ENCODE peak calls at places on chromosomes 11 and 22, in six cellular contexts. D is foreskin fibroblast, P is MM.1S, M is IMR-90, G is cardiac muscle cell, S is astrocyte of the spinal cord. A is an unnamed sample.

GRCh38 chr11:27420722-27421572 is 51.6 kb downstream of the LGR4 start:
- DNase-seq in P (no peak), M (no peak), D (no peak), S (no peak), G (no peak), A (no peak)

GRCh38 chr11:57315491-57315890 is 9.3 kb downstream of the TNKS1BP1 start:
- DNase-seq in S (peak; percentile 61), M (peak; percentile 61), D (no peak), G (no peak), P (no peak), A (no peak)

GRCh38 chr22:24141586-24141985 is 39.7 kb upstream of the SUSD2 start:
- DNase-seq in S (peak; percentile 9), M (peak; percentile 63), G (no peak), P (peak; percentile 88), D (peak; percentile 82), A (no peak)

GRCh38 chr11:22666700-22667439 is 459 bp downstream of the GAS2 start:
- DNase-seq in G (peak; percentile 76), M (no peak), S (peak; percentile 27), D (peak; percentile 17), P (peak; percentile 48), A (no peak)

GRCh38 chr22:39818050-39818449 is 75.5 kb downstream of the ENTHD1 start:
- DNase-seq in M (peak; percentile 50), G (no peak), D (peak; percentile 61), P (no peak), S (peak; percentile 59), A (no peak)

GRCh38 chr11:65163684-65164083 is 6.3 kb upstream of the SPDYC start:
- DNase-seq in D (no peak), G (no peak), P (no peak), M (no peak), S (no peak), A (no peak)

GRCh38 chr22:43848366-43849171 is 13.7 kb downstream of the SULT4A1 start:
- DNase-seq in D (peak; percentile 62), S (peak; percentile 27), P (no peak), M (peak; percentile 52), G (peak; percentile 72), A (no peak)

GRCh38 chr11:102647430-102647829 is 22.3 kb upstream of the MMP20 start:
- DNase-seq in S (no peak), G (no peak), P (no peak), M (peak; percentile 6), D (peak; percentile 65), A (no peak)

GRCh38 chr11:78061921-78062311 is 1.7 kb upstream of the THRSP start:
- DNase-seq in D (no peak), M (no peak), G (peak; percentile 10), P (no peak), S (no peak), A (no peak)

DNA sequence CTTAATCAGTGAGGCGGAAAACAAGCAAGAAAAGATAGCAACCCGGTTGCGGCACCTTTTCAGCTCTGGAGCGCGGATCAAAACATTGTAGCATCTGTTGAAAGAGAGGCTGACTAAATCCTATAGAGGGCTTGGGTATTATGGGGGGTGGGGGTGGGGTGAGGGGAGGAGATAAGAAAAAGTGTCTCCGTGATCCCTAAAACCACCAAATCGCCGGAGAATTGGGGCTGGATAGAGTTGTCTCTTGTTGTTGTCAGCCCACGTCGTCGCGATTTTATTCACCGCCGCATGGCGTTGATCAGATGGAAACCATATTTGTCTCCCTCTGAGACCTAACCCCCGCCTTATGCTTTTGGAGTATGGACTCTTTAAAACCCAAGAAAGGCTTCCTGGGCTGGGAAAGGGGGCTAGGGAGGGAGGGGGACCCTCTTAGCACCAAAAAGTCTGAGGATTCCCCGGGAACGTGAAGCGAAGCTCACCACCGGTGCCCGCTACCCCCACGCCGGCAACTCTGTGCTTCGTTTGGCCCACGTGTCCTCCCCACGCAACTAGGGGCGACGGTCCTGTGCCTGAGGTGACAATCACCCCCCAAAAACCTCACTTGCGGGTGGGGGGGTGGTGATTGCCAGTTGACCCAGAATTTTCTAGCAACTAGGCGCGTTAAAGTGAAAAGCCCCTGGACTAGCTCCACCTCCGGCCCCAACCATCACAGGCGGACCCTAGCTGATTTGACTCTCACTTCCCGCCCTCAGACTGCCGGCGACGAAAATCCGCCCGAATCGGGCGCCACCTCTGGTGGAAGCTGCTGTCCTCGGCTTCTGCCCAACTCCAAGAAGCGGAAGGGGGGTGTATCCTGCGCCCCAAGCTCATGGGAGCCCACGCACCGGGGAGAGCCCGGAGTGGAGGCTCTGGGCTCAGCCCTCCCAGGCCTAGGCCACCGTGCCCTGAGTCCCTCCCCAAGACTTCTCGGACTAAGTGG is 12.8 kb downstream of the PAX6 start:
- DNase-seq in P (no peak), G (no peak), M (no peak), D (no peak), S (no peak), A (no peak)
- TF ChIP-seq CTCF in P (no peak), G (peak; percentile 41), M (peak; percentile 24), D (peak; percentile 14), S (peak; percentile 26), A (peak; percentile 36)

GRCh38 chr11:61793829-61794204 is 1.1 kb downstream of the FEN1 start:
- DNase-seq in G (no peak), M (no peak), S (no peak), P (no peak), D (no peak), A (no peak)
- H3K4me3 ChIP-seq in G (peak overlapping the region; percentile 76), M (no peak overlapping the region), S (peak overlapping the region; percentile 69), P (peak overlapping the region; percentile 96), D (peak overlapping the region; percentile 92), A (no peak overlapping the region)

GRCh38 chr11:66344550-66345315 is at the start of gene BRMS1:
- DNase-seq in D (peak; percentile 99), M (peak; percentile 97), S (peak; percentile 97), G (peak; percentile 98), P (peak; percentile 97), A (peak; percentile 80)
- TF ChIP-seq CTCF in D (no peak), M (no peak), S (no peak), G (no peak), P (peak; percentile 19), A (peak; percentile 33)

DNA sequence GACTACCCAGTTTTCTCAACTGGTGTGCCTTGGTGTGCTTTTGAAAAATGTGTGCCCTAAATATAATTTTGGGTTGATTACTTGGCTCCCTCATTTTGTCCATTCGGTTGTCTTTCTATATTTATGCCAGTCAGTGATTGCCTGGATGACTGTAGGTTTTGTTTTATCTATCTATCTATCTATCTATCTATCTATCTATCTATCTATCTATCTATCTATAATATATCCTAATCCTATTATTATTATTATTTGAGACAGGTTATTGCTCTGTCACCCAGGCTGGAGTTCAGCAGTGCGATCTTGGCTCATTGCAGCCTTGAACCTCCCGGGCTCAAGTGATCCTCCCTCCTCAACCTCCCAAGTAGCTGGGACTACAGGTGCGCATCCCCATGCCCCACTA is 111.4 kb upstream of the GRK3 start:
- DNase-seq in D (no peak), G (no peak), M (no peak), S (no peak), P (no peak), A (no peak)
- H3K4me3 ChIP-seq in D (no peak overlapping the region), G (no peak overlapping the region), M (no peak overlapping the region), S (no peak overlapping the region), P (no peak overlapping the region), A (no peak overlapping the region)

GRCh38 chr11:86360775-86361395 is 13.8 kb upstream of the CCDC81 start:
- DNase-seq in G (peak; percentile 22), M (peak; percentile 73), S (peak; percentile 67), D (peak; percentile 77), P (no peak), A (peak; percentile 8)
- TF ChIP-seq CTCF in G (peak; percentile 54), M (peak; percentile 63), S (peak; percentile 48), D (peak; percentile 46), P (peak; percentile 10), A (peak; percentile 51)

GRCh38 chr22:36155702-36156101 is 4.9 kb downstream of the APOL3 start:
- DNase-seq in S (no peak), M (no peak), P (no peak), G (no peak), D (peak; percentile 69), A (no peak)

GRCh38 chr22:36152088-36152487 is 8.5 kb downstream of the APOL3 start:
- DNase-seq in S (no peak), G (no peak), D (no peak), P (no peak), M (no peak), A (no peak)

GRCh38 chr22:36156515-36157419 is 3.8 kb downstream of the APOL3 start:
- DNase-seq in P (peak; percentile 44), S (peak; percentile 81), D (peak; percentile 96), G (peak; percentile 35), M (peak; percentile 77), A (peak; percentile 45)

GRCh38 chr22:36153756-36154155 is 6.8 kb downstream of the APOL3 start:
- DNase-seq in M (no peak), G (no peak), S (no peak), P (no peak), D (no peak), A (no peak)

DNA sequence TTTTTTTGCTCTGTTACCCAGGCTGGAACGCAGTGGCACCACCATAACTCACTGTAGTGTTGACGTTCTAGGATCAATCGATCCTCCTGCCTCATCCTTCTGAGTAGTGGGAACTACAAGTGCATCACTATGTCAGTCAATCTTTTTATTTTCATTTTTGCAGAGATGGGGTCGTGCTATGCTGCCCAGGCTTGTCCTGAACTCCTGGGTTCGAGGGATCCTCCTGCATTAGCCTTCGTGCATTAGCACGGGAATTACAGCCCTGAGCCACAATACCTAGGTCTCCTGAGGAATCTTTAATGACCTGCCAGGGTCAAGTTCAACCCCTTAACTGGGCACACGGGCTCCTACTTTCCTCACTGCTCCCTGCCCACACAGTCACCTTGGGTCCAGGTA is 4.4 kb downstream of the APOL3 start:
- DNase-seq in S (no peak), P (no peak), M (no peak), G (no peak), D (no peak), A (no peak)
- H3K4me3 ChIP-seq in S (no peak overlapping the region), P (no peak overlapping the region), M (no peak overlapping the region), G (no peak overlapping the region), D (peak overlapping the region; percentile 38), A (peak overlapping the region; percentile 33)

GRCh38 chr22:27406389-27406861 is 395.1 kb downstream of the MN1 start:
- DNase-seq in M (peak; percentile 22), D (no peak), P (no peak), S (no peak), G (no peak), A (no peak)

GRCh38 chr22:27407369-27407985 is 394.1 kb downstream of the MN1 start:
- DNase-seq in M (no peak), S (no peak), P (no peak), G (no peak), D (no peak), A (no peak)

GRCh38 chr22:27408068-27408467 is 393.5 kb downstream of the MN1 start:
- DNase-seq in G (no peak), M (no peak), P (no peak), D (no peak), S (no peak), A (no peak)

GRCh38 chr22:27409299-27409698 is 392.3 kb downstream of the MN1 start:
- DNase-seq in S (no peak), P (no peak), M (no peak), G (no peak), D (no peak), A (no peak)

DNA sequence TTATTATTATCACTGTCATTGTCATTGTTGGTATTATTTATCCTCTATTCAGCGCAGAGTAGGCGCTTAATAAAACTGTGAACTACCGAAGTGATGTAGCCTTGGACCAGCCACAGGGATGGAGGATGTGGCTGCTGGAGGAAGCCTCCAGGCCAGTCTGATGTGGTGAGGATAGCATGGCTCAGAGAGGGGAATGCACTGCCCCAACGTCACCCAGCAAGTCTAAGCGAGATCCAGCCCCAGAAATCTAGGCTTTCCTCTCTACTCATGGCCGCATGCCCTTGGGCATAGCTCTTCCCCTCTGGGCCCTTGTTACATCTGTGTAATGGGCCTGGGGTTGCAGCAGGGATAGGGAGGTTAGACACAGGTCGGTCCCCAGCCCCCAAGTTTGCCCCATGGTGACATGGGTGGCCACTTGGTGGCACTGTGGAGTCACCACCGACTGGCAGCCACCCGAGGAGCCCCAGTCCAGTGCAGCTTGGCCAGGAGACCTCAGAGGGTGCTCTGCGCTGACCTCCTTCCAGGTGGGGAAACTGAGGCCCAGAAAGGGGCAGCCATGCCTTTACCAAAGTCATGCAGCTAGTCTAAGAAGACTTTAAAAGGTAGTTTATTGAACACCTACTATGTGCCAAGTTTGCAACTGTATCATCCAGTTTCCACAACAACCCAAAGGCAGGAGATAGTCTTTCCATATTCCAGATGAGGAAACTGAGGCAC is 395.7 kb downstream of the MN1 start:
- DNase-seq in M (peak; percentile 45), P (peak; percentile 11), G (peak; percentile 69), S (peak; percentile 38), D (peak; percentile 70), A (no peak)
- TF ChIP-seq CTCF in M (peak; percentile 79), P (peak; percentile 67), G (peak; percentile 69), S (peak; percentile 82), D (peak; percentile 73), A (peak; percentile 83)

A was measured in BJ.